ENCODE peak calls at places on chromosome 2, in four cellular contexts. D is H9, Y is neuronal stem cell, Q is trophoblast cell. R is an unnamed sample.
A peak's percentile ranks its signal among the peaks of the same experiment; 100 is the strongest.

GRCh38 chr2:225295102-225295501 is 104.4 kb upstream of the NYAP2 start:
- DNase-seq in D (no peak), Y (no peak), Q (no peak), R (no peak)

GRCh38 chr2:45227347-45227746 is 218.1 kb upstream of the SIX2 start:
- DNase-seq in D (no peak), Y (no peak), Q (no peak), R (no peak)

GRCh38 chr2:39099820-39100728 is 20.8 kb downstream of the SOS1 start:
- DNase-seq in D (no peak), Y (no peak), Q (no peak), R (no peak)

GRCh38 chr2:234957533-234958135 is 5.8 kb downstream of the SH3BP4 start:
- DNase-seq in D (no peak), Y (no peak), Q (no peak), R (no peak)

GRCh38 chr2:219314804-219315468 is 5.7 kb upstream of the PTPRN start:
- DNase-seq in D (no peak), Y (no peak), Q (no peak), R (no peak)

GRCh38 chr2:84959494-84960156 is 11.3 kb upstream of the KCMF1 start:
- DNase-seq in D (peak; percentile 88), Y (no peak), Q (no peak), R (no peak)

GRCh38 chr2:166373951-166374350 is 1.8 kb downstream of the SCN9A start:
- DNase-seq in D (no peak), Y (no peak), Q (peak; percentile 20), R (peak; percentile 41)

GRCh38 chr2:1550658-1551316 is 137.5 kb downstream of the TPO start:
- DNase-seq in D (peak; percentile 71), Y (peak; percentile 48), Q (peak; percentile 31), R (peak; percentile 30)

GRCh38 chr2:168948621-168949212 is 47.6 kb downstream of the G6PC2 start:
- DNase-seq in D (no peak), Y (peak; percentile 4), Q (no peak), R (peak; percentile 5)

GRCh38 chr2:113324684-113325160 is 46.0 kb upstream of the PAX8 start:
- DNase-seq in D (peak; percentile 78), Y (no peak), Q (no peak), R (peak; percentile 40)

GRCh38 chr2:100043246-100043890 is 99.0 kb downstream of the AFF3 start:
- DNase-seq in D (no peak), Y (no peak), Q (no peak), R (no peak)

GRCh38 chr2:68766378-68766845 is 31.8 kb downstream of the ARHGAP25 start:
- DNase-seq in D (no peak), Y (no peak), Q (no peak), R (peak; percentile 92)

GRCh38 chr2:162475661-162476060 is 131.7 kb downstream of the GCA start:
- DNase-seq in D (no peak), Y (peak; percentile 24), Q (no peak), R (peak; percentile 36)

GRCh38 chr2:241289053-241289452 is 26.4 kb downstream of the HDLBP start:
- DNase-seq in D (no peak), Y (no peak), Q (no peak), R (no peak)

GRCh38 chr2:169141713-169142352 is 72.5 kb downstream of the DHRS9 start:
- DNase-seq in D (peak; percentile 75), Y (peak; percentile 55), Q (peak; percentile 43), R (peak; percentile 61)

GRCh38 chr2:152284398-152284797 is 50.6 kb upstream of the FMNL2 start:
- DNase-seq in D (no peak), Y (no peak), Q (no peak), R (no peak)

GRCh38 chr2:75505012-75505411 is 55.7 kb downstream of the EVA1A start:
- DNase-seq in D (no peak), Y (no peak), Q (no peak), R (no peak)

GRCh38 chr2:74238879-74239278 is 40.5 kb downstream of the MTHFD2 start:
- DNase-seq in D (no peak), Y (no peak), Q (no peak), R (peak; percentile 18)

DNA sequence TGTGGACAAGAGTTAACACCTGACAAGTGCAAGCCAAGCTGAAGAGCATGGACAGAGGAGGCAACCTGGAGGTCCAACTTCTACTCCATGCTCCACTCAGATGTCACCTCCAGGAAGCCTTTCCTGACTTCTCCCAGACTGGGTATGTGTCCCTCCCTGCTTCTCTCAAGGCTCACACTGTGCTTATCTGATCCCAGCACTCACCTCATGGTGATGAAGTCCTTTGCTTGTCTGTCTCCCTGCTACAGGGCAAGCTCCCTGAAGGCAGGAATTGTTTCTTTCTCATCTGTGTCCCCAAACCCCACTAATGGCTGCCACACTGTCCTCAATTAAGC is 2.7 kb upstream of the SLC30A3 start:
- DNase-seq in D (no peak), Y (no peak), Q (no peak), R (no peak)
- H2BK12ac ChIP-seq in D (no peak overlapping the region), Y (no peak overlapping the region), Q (no peak overlapping the region), R (no peak overlapping the region)

DNA sequence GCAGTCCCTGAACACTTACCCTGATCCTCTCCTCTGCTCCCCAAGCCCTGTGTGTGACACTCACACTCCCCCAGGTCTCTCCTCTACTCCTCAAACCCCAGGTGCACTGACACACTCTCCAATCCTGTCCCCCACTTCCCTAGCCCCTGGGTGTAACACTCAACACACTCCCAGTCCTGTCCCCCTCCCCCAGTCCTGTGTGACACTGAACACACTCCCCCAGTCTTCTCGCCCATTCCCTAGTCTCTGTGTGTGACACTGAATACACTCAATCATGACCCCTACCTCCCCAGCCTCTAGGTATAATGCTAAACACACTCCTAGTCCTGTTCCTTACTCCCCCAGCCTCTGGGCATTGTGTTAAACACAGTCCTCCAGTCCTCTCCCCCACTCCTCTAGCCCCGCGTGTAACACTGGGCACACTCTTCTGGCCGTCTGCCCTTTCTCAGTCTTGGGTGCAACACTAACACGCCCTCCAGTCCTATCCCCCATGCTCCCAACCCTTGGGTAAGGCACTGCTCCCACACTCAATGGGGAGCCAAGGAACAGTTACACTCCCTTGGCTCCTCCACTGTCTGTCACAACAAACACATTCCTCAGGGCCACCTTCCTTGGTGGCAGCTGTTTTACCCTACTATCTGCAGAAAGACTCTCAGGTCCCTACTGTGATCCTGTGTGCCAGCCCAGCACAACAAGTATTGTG is 82.5 kb upstream of the PKDCC start:
- DNase-seq in D (no peak), Y (no peak), Q (no peak), R (no peak)
- H3K23ac ChIP-seq in D (no peak overlapping the region), Y (no peak overlapping the region), Q (peak overlapping the region; percentile 29), R (peak overlapping the region; percentile 3)

DNA sequence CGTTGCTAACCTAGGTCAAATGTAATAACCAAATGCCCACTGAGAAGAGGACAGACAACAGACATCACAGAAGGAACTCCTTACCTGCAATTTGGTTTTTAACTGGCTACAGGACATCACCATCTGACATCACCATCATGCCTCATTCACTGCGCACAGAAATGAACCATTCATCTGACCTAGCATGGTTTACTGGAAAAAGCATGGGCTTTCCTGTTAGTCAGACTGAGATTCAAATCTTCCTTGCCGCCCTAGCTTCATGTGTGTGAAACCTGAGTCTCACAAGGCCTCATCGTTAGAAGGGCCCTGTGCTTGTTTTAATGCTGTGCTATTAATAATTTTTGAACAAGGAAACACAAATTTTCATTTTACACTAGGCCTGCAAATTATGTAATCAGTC is 1.1 kb upstream of the HIBCH start:
- DNase-seq in D (no peak), Y (no peak), Q (no peak), R (no peak)
- H4K8ac ChIP-seq in D (no peak overlapping the region), Y (no peak overlapping the region), Q (peak overlapping the region; percentile 85), R (no peak overlapping the region)

DNA sequence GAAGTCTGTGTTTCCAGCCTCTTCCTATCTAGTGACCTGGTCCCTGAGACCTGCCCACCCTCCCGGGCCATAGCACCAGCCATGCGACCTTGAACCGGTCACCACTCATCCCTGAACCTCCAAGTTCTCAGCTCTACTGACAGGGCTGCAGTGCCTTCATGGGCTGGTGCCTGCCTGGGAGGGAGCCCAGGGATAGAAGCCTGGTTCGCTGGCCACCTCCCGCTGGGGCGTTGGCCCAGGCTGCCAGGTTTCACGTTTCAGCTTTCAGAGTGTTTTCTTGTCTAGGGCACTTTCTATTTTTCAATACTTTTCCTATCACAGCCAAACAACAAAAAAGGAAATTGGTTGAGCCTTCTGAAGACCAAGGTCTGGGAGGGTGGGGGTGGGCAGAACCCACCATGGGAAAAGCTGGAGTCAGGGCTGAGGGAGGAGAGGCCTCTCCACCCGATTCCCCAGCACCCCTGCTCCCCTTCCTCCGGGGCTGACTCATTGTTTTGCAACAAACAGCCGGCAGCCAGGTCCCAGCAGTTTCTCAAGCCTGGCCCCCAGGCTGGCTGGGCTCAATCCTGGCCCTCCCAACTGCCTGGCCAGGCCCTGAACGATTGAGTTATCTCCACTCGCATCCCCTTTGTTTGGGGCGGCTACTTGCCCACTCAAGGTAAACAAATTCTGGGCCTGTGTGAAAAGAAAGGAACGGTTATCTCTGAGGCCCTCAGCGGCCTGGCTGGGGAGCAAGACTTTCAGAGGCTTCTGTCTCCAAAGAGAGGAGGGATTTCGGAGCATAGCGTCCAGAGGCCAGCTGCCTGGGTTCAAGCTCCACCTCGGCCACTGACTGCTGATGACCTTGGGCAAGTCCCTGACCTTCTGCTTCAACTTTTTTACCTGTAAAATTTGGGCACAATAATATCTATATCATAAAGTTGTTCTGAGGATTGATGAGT is 47.5 kb downstream of the ZFP36L2 start:
- DNase-seq in D (peak; percentile 87), Y (no peak), Q (peak; percentile 40), R (peak; percentile 90)
- H2BK12ac ChIP-seq in D (peak overlapping the region; percentile 2), Y (no peak overlapping the region), Q (peak overlapping the region; percentile 94), R (peak overlapping the region; percentile 100)

DNA sequence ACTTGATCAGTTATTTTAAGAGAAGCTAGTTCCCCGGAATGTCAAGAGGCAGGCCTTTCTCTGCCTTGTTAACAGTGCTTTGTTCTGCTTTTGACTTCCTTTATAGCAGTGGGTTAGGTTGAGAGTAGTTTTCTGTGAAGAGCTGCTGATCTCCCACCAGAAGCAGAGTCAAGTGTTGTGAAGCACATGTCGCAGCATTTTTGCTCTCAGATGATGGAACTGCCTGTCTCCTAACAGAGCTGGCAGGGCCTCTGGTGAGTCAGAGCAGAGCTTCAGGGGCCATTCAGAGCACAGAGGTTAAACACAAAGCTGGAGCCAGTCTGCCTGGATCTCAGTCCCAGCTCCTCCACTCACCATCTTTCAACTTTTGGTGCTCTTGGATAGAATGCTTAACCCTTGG is 871.9 kb downstream of the SLC4A3 start:
- DNase-seq in D (no peak), Y (no peak), Q (peak; percentile 17), R (peak; percentile 79)
- H3K23ac ChIP-seq in D (no peak overlapping the region), Y (no peak overlapping the region), Q (no peak overlapping the region), R (no peak overlapping the region)

DNA sequence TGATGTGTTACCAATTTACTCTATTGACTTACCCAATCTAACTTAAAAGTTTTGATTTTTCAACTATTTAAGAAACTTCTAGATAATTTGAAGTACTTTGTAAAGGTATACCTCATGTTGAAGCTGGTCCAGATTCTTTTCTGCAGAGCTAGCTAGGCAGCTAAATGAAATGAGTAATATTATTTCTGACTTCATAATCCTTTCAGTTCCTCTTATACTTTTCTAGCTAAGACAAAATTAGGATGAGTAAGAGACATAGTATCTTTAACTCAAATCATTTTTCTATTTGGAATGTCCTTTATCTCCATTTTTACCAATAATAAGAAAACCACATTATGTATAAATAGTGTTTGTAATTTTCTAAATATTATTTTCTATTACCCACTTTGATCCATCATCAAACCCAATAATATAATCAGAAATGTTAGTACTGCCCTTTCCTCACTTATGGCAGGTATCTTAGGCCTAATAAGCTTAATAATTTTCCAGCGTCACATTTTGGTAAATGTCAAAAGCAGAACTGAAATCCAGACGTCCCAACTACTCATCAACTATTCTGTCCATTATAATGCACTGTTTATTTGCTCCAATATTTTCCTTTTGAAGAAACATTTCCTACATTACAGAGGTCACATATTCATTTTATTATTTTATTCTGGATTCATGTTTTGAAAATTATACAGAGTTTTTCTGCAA is 456.6 kb downstream of the THSD7B start:
- DNase-seq in D (no peak), Y (no peak), Q (no peak), R (no peak)
- H4K8ac ChIP-seq in D (no peak overlapping the region), Y (no peak overlapping the region), Q (no peak overlapping the region), R (no peak overlapping the region)

GRCh38 chr2:8583400-8584173 is 98.3 kb upstream of the ID2 start:
- DNase-seq in D (peak; percentile 99), Y (peak; percentile 40), Q (peak; percentile 97), R (peak; percentile 83)
- H2BK12ac ChIP-seq in D (no peak overlapping the region), Y (no peak overlapping the region), Q (no peak overlapping the region), R (no peak overlapping the region)